ENCODE peak calls at places on chromosomes 16 and 17, in nine cellular contexts. Q is fibroblast of the conjunctiva; R is activated T-helper 1 cell treated with anti-CD3 and anti-CD28 coated beads, Interleukin-2, amount 50 U/mL, for 16 hours; E is NCI-H1092; C is amygdala; I is transverse colon; M is adipocyte; W is activated naive CD4-positive, alpha-beta T cell; S is left cardiac atrium. T is an unnamed sample.

GRCh38 chr17:9938764-9939163 is 33.7 kb upstream of the RCVRN start:
- DNase-seq in Q (no peak), R (no peak), E (no peak), C (no peak), I (no peak), M (no peak), W (no peak), S (no peak), T (no peak)

GRCh38 chr16:67184453-67185002 is 765 bp upstream of the MATCAP1 start:
- DNase-seq in Q (no peak), R (no peak), E (peak), C (no peak), I (no peak), M (no peak), W (no peak), S (no peak), T (no peak)

GRCh38 chr17:49763735-49764558 is at the start of gene FAM117A:
- DNase-seq in Q (peak), R (peak), E (peak), C (peak), I (peak), M (peak), W (peak), S (peak), T (peak)

GRCh38 chr17:382644-383533 is 30.3 kb upstream of the RPH3AL start:
- DNase-seq in Q (peak), R (no peak), E (peak), C (no peak), I (no peak), M (peak), W (no peak), S (no peak), T (no peak)

GRCh38 chr17:28092109-28092508 is 49.6 kb downstream of the NLK start:
- DNase-seq in Q (no peak), R (no peak), E (no peak), C (no peak), I (no peak), M (no peak), W (no peak), S (no peak), T (no peak)

GRCh38 chr17:33929181-33929724 is 325.8 kb upstream of the CCL2 start:
- DNase-seq in Q (no peak), R (no peak), E (no peak), C (no peak), I (no peak), M (no peak), W (no peak), S (no peak), T (no peak)

GRCh38 chr16:81645303-81645702 is 133.8 kb upstream of the PLCG2 start:
- DNase-seq in Q (peak), R (no peak), E (peak), C (peak), I (peak), M (peak), W (no peak), S (peak), T (peak)

GRCh38 chr17:80286638-80286960 is 25.9 kb downstream of the RNF213 start:
- DNase-seq in Q (no peak), R (no peak), E (no peak), C (no peak), I (no peak), M (no peak), W (no peak), S (no peak), T (no peak)

GRCh38 chr17:48626470-48627241 is 498 bp upstream of the HOXB9 start:
- DNase-seq in Q (no peak), R (no peak), E (no peak), C (no peak), I (peak), M (no peak), W (no peak), S (no peak), T (no peak)

GRCh38 chr16:80924372-80924978 is 82.2 kb downstream of the CMC2 start:
- DNase-seq in Q (no peak), R (no peak), E (no peak), C (no peak), I (peak), M (peak), W (no peak), S (peak), T (no peak)

GRCh38 chr17:64216030-64216384 is 47.1 kb downstream of the TEX2 start:
- DNase-seq in Q (no peak), R (no peak), E (no peak), C (no peak), I (no peak), M (peak), W (no peak), S (no peak), T (no peak)

GRCh38 chr16:84043486-84044107 is 1.0 kb upstream of the SLC38A8 start:
- DNase-seq in Q (no peak), R (no peak), E (no peak), C (no peak), I (no peak), M (no peak), W (no peak), S (no peak), T (no peak)

GRCh38 chr17:74354123-74354522 is 7.5 kb downstream of the BTBD17 start:
- DNase-seq in Q (no peak), R (peak), E (no peak), C (no peak), I (peak), M (no peak), W (no peak), S (peak), T (no peak)

GRCh38 chr17:7548585-7549400 is at the start of gene TNFSF12:
- DNase-seq in Q (no peak), R (peak), E (no peak), C (no peak), I (peak), M (peak), W (no peak), S (peak), T (no peak)

GRCh38 chr16:31404353-31405064 is 11.4 kb downstream of the ITGAD start:
- DNase-seq in Q (no peak), R (no peak), E (no peak), C (no peak), I (no peak), M (peak), W (no peak), S (no peak), T (no peak)

GRCh38 chr17:78822552-78822951 is 18.1 kb downstream of the USP36 start:
- DNase-seq in Q (peak), R (no peak), E (no peak), C (no peak), I (no peak), M (peak), W (no peak), S (no peak), T (no peak)

GRCh38 chr16:53967172-53967571 is 263.2 kb downstream of the FTO start:
- DNase-seq in Q (no peak), R (no peak), E (no peak), C (no peak), I (no peak), M (no peak), W (no peak), S (no peak), T (no peak)

GRCh38 chr17:17472333-17472920 is 4.4 kb upstream of the MED9 start:
- DNase-seq in Q (no peak), R (no peak), E (no peak), C (no peak), I (no peak), M (peak), W (no peak), S (no peak), T (no peak)

GRCh38 chr16:31874354-31875111 is 926 bp downstream of the ZNF267 start:
- DNase-seq in Q (no peak), R (no peak), E (no peak), C (no peak), I (no peak), M (peak), W (no peak), S (no peak), T (no peak)

GRCh38 chr17:9009096-9009495 is 12.2 kb upstream of the NTN1 start:
- DNase-seq in Q (no peak), R (no peak), E (no peak), C (no peak), I (no peak), M (no peak), W (no peak), S (no peak), T (no peak)

GRCh38 chr16:89484088-89484501 is 6.3 kb downstream of the ANKRD11 start:
- DNase-seq in Q (no peak), R (no peak), E (no peak), C (no peak), I (no peak), M (peak), W (no peak), S (no peak), T (no peak)

GRCh38 chr17:74159226-74159840 is 44.1 kb upstream of the RPL38 start:
- DNase-seq in Q (no peak), R (no peak), E (no peak), C (no peak), I (no peak), M (no peak), W (no peak), S (no peak), T (no peak)

T was measured in NCI-H2081 treated with DMSO at 0.1 percent for 48 hours.